ENCODE peak calls at places on chromosomes 16 and 17, in nine cellular contexts. S is brain pericyte, Y is hippocampal formation, U is HS-27A, V is lung, L is immature natural killer cell, J is HEK293T, H is T-helper 22 cell, O is pulmonary artery endothelial cell. A is an unnamed sample.

GRCh38 chr16:57761301-57761700 is 25.7 kb downstream of the KATNB1 start:
- DNase-seq in V (no peak), J (no peak), L (no peak), Y (no peak), S (no peak), H (no peak), U (no peak), O (no peak), A (no peak)

GRCh38 chr17:80423536-80424225 is 8.7 kb downstream of the ENDOV start:
- DNase-seq in S (no peak), U (no peak), O (no peak), H (no peak), J (no peak), L (no peak), Y (no peak), V (no peak), A (no peak)

GRCh38 chr17:34051046-34051445 is 204.0 kb upstream of the CCL2 start:
- DNase-seq in J (no peak), L (no peak), Y (no peak), U (no peak), O (no peak), V (no peak), H (no peak), S (no peak), A (no peak)

GRCh38 chr16:85421338-85422123 is 191.6 kb upstream of the GSE1 start:
- DNase-seq in J (no peak), Y (no peak), H (no peak), V (no peak), U (no peak), S (no peak), O (no peak), L (no peak), A (peak)

GRCh38 chr17:50858486-50859225 is 7.5 kb downstream of the TOB1 start:
- DNase-seq in J (no peak), H (no peak), Y (no peak), O (no peak), S (no peak), V (no peak), U (no peak), L (no peak), A (no peak)

GRCh38 chr17:27848941-27849340 is 44.2 kb downstream of the LYRM9 start:
- DNase-seq in V (no peak), H (no peak), S (no peak), Y (no peak), J (no peak), U (no peak), L (no peak), O (no peak), A (peak)

GRCh38 chr17:82020874-82021727 is 1.6 kb downstream of the CENPX start:
- DNase-seq in J (no peak), Y (peak), H (no peak), S (no peak), U (no peak), V (peak), L (peak), O (no peak), A (peak)

GRCh38 chr16:56855936-56856335 is 9.1 kb upstream of the SLC12A3 start:
- DNase-seq in H (no peak), O (no peak), J (no peak), V (no peak), S (no peak), Y (no peak), L (no peak), U (no peak), A (no peak)

GRCh38 chr17:10871914-10872313 is 34.0 kb upstream of the PIRT start:
- DNase-seq in S (no peak), L (no peak), H (no peak), U (no peak), O (no peak), V (peak), J (no peak), Y (no peak), A (peak)

GRCh38 chr16:81848306-81848853 is 69.3 kb downstream of the PLCG2 start:
- DNase-seq in U (no peak), V (no peak), H (no peak), O (no peak), Y (no peak), L (no peak), J (no peak), S (no peak), A (no peak)

GRCh38 chr17:7932483-7932891 is 481 bp downstream of the CNTROB start:
- DNase-seq in L (no peak), O (no peak), J (peak), U (no peak), Y (no peak), S (no peak), H (no peak), V (no peak), A (peak)

GRCh38 chr16:88649924-88650748 is 717 bp downstream of the CYBA start:
- DNase-seq in Y (no peak), U (no peak), J (no peak), H (no peak), O (no peak), V (no peak), S (no peak), L (peak), A (peak)

GRCh38 chr17:69326302-69327059 is 452 bp downstream of the ABCA5 start:
- DNase-seq in J (no peak), O (no peak), V (no peak), L (peak), Y (no peak), H (no peak), U (no peak), S (no peak), A (no peak)

GRCh38 chr16:48102083-48103008 is 53.4 kb downstream of the ABCC12 start:
- DNase-seq in L (no peak), V (no peak), H (no peak), U (no peak), Y (no peak), J (no peak), O (no peak), S (no peak), A (no peak)

GRCh38 chr16:1174477-1175357 is 21.8 kb downstream of the CACNA1H start:
- DNase-seq in J (no peak), Y (no peak), U (no peak), S (no peak), L (no peak), V (no peak), H (no peak), O (no peak), A (no peak)

GRCh38 chr17:58060596-58061191 is 22.5 kb upstream of the DYNLL2 start:
- DNase-seq in Y (peak), S (no peak), U (no peak), L (no peak), H (no peak), J (no peak), O (no peak), V (peak), A (peak)

GRCh38 chr17:76537578-76538280 is at the start of gene CYGB:
- DNase-seq in H (no peak), S (no peak), U (no peak), O (no peak), J (no peak), L (no peak), Y (no peak), V (no peak), A (no peak)

GRCh38 chr17:15103785-15104184 is 161.3 kb downstream of the PMP22 start:
- DNase-seq in S (no peak), H (no peak), U (no peak), L (no peak), J (no peak), O (no peak), Y (no peak), V (no peak), A (no peak)

GRCh38 chr17:79842656-79843474 is 3.6 kb upstream of the CBX4 start:
- DNase-seq in H (no peak), J (no peak), O (no peak), Y (no peak), V (no peak), S (no peak), U (no peak), L (no peak), A (no peak)

GRCh38 chr17:36470499-36470898 is 16.0 kb upstream of the ZNHIT3 start:
- DNase-seq in V (no peak), U (no peak), O (no peak), S (no peak), H (no peak), L (no peak), Y (no peak), J (no peak), A (no peak)

GRCh38 chr16:81997738-81998137 is 13.5 kb downstream of the SDR42E1 start:
- DNase-seq in L (no peak), O (peak), V (no peak), J (no peak), S (peak), U (peak), Y (no peak), H (no peak), A (no peak)

GRCh38 chr16:20167323-20167722 is 93.6 kb upstream of the GPR139 start:
- DNase-seq in O (no peak), J (no peak), V (no peak), S (no peak), H (no peak), Y (no peak), U (no peak), L (no peak), A (no peak)

GRCh38 chr16:74448990-74449389 is 27.7 kb upstream of the CLEC18B start:
- DNase-seq in L (no peak), O (peak), J (no peak), Y (peak), U (peak), V (peak), H (no peak), S (peak), A (peak)

GRCh38 chr17:21167303-21167702 is 40.5 kb downstream of the DHRS7B start:
- DNase-seq in Y (no peak), V (no peak), L (no peak), S (no peak), U (no peak), J (no peak), H (no peak), O (no peak), A (no peak)

GRCh38 chr17:64090144-64090543 is 39.8 kb downstream of the ERN1 start:
- DNase-seq in U (no peak), H (no peak), L (no peak), V (no peak), Y (no peak), S (no peak), O (no peak), J (no peak), A (no peak)

GRCh38 chr17:80393961-80394360 is 21.0 kb upstream of the ENDOV start:
- DNase-seq in O (no peak), H (no peak), U (no peak), Y (no peak), V (no peak), J (no peak), L (no peak), S (no peak), A (no peak)

GRCh38 chr16:48617711-48618148 is 7.8 kb upstream of the N4BP1 start:
- DNase-seq in L (no peak), U (no peak), J (no peak), O (no peak), Y (no peak), V (peak), S (no peak), H (no peak), A (peak)

A was measured in left colon.